ENCODE peak calls at places on chromosomes 13 and 19, in seven cellular contexts. D, L, B, O, Y, V and Z are unnamed samples. For H3K36me3, the result is how much of the 10 kb centered on the place peaks cover.

GRCh38 chr19:756232-756631 is 5.3 kb downstream of the MISP start:
- DNase-seq in B (peak), O (peak), Y (peak), V (peak), L (peak), D (peak), Z (no peak)

GRCh38 chr13:112820318-112820717 is 130.5 kb downstream of the ATP11A start:
- DNase-seq in L (no peak), D (no peak), O (no peak), Y (no peak), B (no peak), V (no peak), Z (no peak)

GRCh38 chr19:13723206-13723605 is 41.1 kb upstream of the MRI1 start:
- DNase-seq in B (peak), Y (peak), V (no peak), D (no peak), O (peak), L (no peak), Z (no peak)

GRCh38 chr19:32101206-32101605 is 244.2 kb upstream of the ZNF507 start:
- DNase-seq in B (no peak), L (no peak), O (no peak), D (no peak), Y (no peak), V (no peak), Z (no peak)

GRCh38 chr19:31678421-31678820 is 329.2 kb upstream of the TSHZ3 start:
- DNase-seq in O (no peak), D (no peak), L (peak), V (no peak), B (no peak), Y (no peak), Z (no peak)

GRCh38 chr13:94345374-94346195 is 133.9 kb downstream of the DCT start:
- DNase-seq in O (peak), L (peak), B (peak), Y (peak), V (no peak), D (no peak), Z (peak)

GRCh38 chr19:29106353-29106885 is 106.5 kb downstream of the UQCRFS1 start:
- DNase-seq in V (no peak), Y (no peak), B (no peak), L (no peak), D (no peak), O (no peak), Z (no peak)

GRCh38 chr13:24875566-24875965 is 111.6 kb downstream of the RNF17 start:
- DNase-seq in B (no peak), V (no peak), L (no peak), D (no peak), Y (no peak), O (peak), Z (no peak)

GRCh38 chr19:7635670-7636069 is 1.2 kb upstream of the STXBP2 start:
- DNase-seq in D (no peak), O (no peak), L (no peak), V (no peak), B (no peak), Y (no peak), Z (no peak)

GRCh38 chr19:8251025-8251472 is 41.9 kb downstream of the CERS4 start:
- DNase-seq in L (peak), V (no peak), O (no peak), Y (peak), B (peak), D (no peak), Z (peak)

GRCh38 chr19:19106061-19106551 is 32.2 kb downstream of the TMEM161A start:
- DNase-seq in B (no peak), L (peak), O (peak), Y (no peak), V (no peak), D (no peak), Z (peak)

GRCh38 chr19:32067686-32068085 is 277.7 kb upstream of the ZNF507 start:
- DNase-seq in L (no peak), B (no peak), D (no peak), V (no peak), O (no peak), Y (no peak), Z (no peak)

GRCh38 chr13:43054803-43055802 is 31.7 kb downstream of the DNAJC15 start:
- DNase-seq in D (peak), O (peak), V (peak), L (peak), Y (peak), B (peak), Z (peak)

GRCh38 chr13:84844473-84844872 is 954.7 kb downstream of the SLITRK6 start:
- DNase-seq in V (no peak), D (no peak), L (peak), Y (peak), B (no peak), O (peak), Z (peak)

GRCh38 chr13:80168089-80168850 is 172.7 kb downstream of the SPRY2 start:
- DNase-seq in O (peak), Y (peak), L (peak), D (no peak), B (peak), V (no peak), Z (no peak)

GRCh38 chr13:28220166-28220565 is 81.8 kb downstream of the PAN3 start:
- DNase-seq in Y (peak), L (peak), D (no peak), B (peak), O (peak), V (no peak), Z (peak)

GRCh38 chr13:77492982-77493381 is 42.5 kb upstream of the SCEL start:
- DNase-seq in L (peak), V (no peak), B (peak), O (no peak), D (peak), Y (peak), Z (peak)

GRCh38 chr19:42440357-42441046 is 2.2 kb downstream of the CXCL17 start:
- DNase-seq in D (peak), V (peak), O (peak), B (peak), Y (peak), L (peak), Z (peak)

GRCh38 chr19:49106648-49107135 is 7.5 kb upstream of the LIN7B start:
- DNase-seq in D (peak), L (peak), O (peak), V (peak), Y (peak), B (no peak), Z (peak)

GRCh38 chr13:94351292-94352000 is 128.0 kb downstream of the DCT start:
- DNase-seq in L (peak), V (no peak), D (no peak), O (peak), B (peak), Y (no peak), Z (no peak)

GRCh38 chr13:97445504-97446187 is 11.7 kb downstream of the RAP2A start:
- DNase-seq in L (no peak), D (no peak), V (no peak), Y (no peak), O (no peak), B (no peak), Z (no peak)

GRCh38 chr13:37621811-37622361 is 23.3 kb upstream of the POSTN start:
- DNase-seq in Y (no peak), B (peak), L (peak), D (no peak), V (no peak), O (peak), Z (peak)

GRCh38 chr19:11012507-11012906 is 51.7 kb downstream of the SMARCA4 start:
- DNase-seq in O (no peak), Y (no peak), D (no peak), V (no peak), B (no peak), L (no peak), Z (no peak)

GRCh38 chr19:54186351-54186750 is 3.0 kb downstream of the MBOAT7 start:
- DNase-seq in V (no peak), L (no peak), O (no peak), D (no peak), B (no peak), Y (no peak), Z (no peak)

GRCh38 chr19:42596391-42597071 is 1.8 kb upstream of the CEACAM8 start:
- DNase-seq in V (peak), D (no peak), O (no peak), Y (no peak), L (peak), B (no peak), Z (peak)

GRCh38 chr19:13839938-13840750 is 36.8 kb upstream of the NANOS3 start:
- DNase-seq in D (no peak), V (no peak), B (no peak), L (no peak), Y (peak), O (peak), Z (peak)

GRCh38 chr13:27449081-27449603 is 1.2 kb downstream of the MTIF3 start:
- DNase-seq in B (no peak), Y (peak), D (no peak), O (no peak), L (no peak), V (no peak), Z (no peak)

GRCh38 chr13:113821847-113822246 is 42.0 kb downstream of the GAS6 start:
- DNase-seq in L (no peak), O (no peak), V (no peak), B (no peak), Y (no peak), D (no peak), Z (no peak)

GRCh38 chr19:49595006-49595818 is 4.2 kb downstream of the PRR12 start:
- DNase-seq in O (no peak), B (no peak), Y (no peak), D (no peak), V (no peak), L (no peak), Z (peak)

GRCh38 chr13:99525967-99526366 is 24.7 kb downstream of the TM9SF2 start:
- DNase-seq in Y (no peak), B (no peak), V (no peak), D (no peak), O (no peak), L (no peak), Z (no peak)

GRCh38 chr13:99523838-99524237 is 22.6 kb downstream of the TM9SF2 start:
- DNase-seq in V (no peak), L (no peak), B (no peak), D (no peak), Y (no peak), O (no peak), Z (no peak)

GRCh38 chr13:99528547-99528946 is 27.3 kb downstream of the TM9SF2 start:
- DNase-seq in B (no peak), L (peak), D (no peak), Y (no peak), O (no peak), V (peak), Z (peak)

GRCh38 chr13:99527346-99527745 is 26.1 kb downstream of the TM9SF2 start:
- DNase-seq in B (no peak), O (no peak), D (no peak), V (peak), L (no peak), Y (no peak), Z (no peak)

DNA sequence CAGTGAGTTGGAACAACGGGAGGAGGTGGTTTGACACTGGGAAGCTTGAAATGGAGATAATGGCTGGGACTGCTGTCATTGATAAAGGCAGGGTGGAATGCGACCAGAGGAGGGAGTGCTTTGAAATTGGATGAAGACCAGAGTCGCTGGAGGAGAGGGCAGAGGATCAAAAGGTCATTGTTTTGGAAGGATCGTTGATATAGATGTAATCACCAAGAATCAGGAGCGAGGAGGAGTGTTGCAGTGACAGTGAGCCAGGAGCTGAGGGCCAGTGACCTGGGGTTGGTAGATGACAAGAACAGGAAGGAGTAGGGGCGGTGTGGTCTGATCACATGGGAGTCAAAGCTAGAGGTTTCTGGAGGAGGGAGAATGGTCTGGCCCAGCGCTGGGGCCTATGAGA is 25.3 kb downstream of the TM9SF2 start:
- DNase-seq in O (no peak), V (no peak), D (no peak), L (no peak), Y (no peak), B (no peak), Z (no peak)
- H3K36me3 ChIP-seq in O (half or more), V (half or more), D (under half), L (under half), Y (under half), B (under half), Z (under half)

GRCh38 chr13:20192470-20193141 is at the start of gene GJB2:
- DNase-seq in D (peak), L (no peak), Y (peak), B (no peak), V (peak), O (no peak), Z (peak)
- H2AFZ ChIP-seq in D (peak), L (no peak), Y (peak), B (peak), V (no peak), O (no peak), Z (peak)

DNA sequence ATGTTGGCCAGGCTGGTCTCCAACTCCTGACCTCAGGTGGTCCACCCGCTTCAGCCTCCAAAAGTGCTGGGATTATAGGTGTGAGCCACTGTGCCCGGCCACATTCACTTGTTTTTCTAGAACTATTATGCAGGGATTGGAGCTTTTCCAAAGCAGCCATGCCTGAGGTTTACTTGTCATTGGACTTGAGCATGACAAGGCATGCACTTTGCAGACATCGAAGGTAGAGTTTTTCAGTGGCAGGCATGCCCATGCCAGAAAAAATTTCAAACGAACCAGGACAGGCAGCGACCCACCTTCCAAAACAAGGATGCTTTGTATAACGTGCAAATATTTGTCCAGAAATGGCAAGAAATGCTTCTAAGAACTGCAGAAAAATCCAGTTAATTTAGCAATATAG is 17.7 kb downstream of the PNMA8A start:
- DNase-seq in O (no peak), D (no peak), L (no peak), Y (peak), V (no peak), B (no peak), Z (no peak)
- H3K27ac ChIP-seq in O (no peak), D (no peak), L (no peak), Y (peak), V (no peak), B (no peak), Z (no peak)

GRCh38 chr19:35332817-35333216 is 3.8 kb downstream of the CD22 start:
- DNase-seq in Y (no peak), V (no peak), B (no peak), L (no peak), D (no peak), O (no peak), Z (no peak)
- H3K36me3 ChIP-seq in Y (under half), V (under half), B (under half), L (under half), D (under half), O (under half), Z (under half)

GRCh38 chr19:6233827-6234511 is 45.8 kb downstream of the MLLT1 start:
- DNase-seq in V (no peak), L (no peak), Y (no peak), B (no peak), D (no peak), O (no peak), Z (no peak)
- H2AFZ ChIP-seq in V (no peak), L (no peak), Y (no peak), B (no peak), D (no peak), O (no peak), Z (no peak)

GRCh38 chr19:16033136-16033530 is 43.2 kb upstream of the TPM4 start:
- DNase-seq in V (no peak), B (no peak), D (no peak), L (no peak), O (no peak), Y (no peak), Z (no peak)

GRCh38 chr19:16033721-16034120 is 42.6 kb upstream of the TPM4 start:
- DNase-seq in D (no peak), O (no peak), L (no peak), B (no peak), Y (no peak), V (no peak), Z (no peak)

GRCh38 chr19:16034958-16035560 is 41.2 kb upstream of the TPM4 start:
- DNase-seq in V (no peak), L (no peak), D (no peak), B (no peak), O (no peak), Y (no peak), Z (no peak)

GRCh38 chr19:16032509-16033135 is 43.7 kb upstream of the TPM4 start:
- DNase-seq in L (no peak), B (no peak), O (no peak), Y (no peak), V (no peak), D (no peak), Z (no peak)

DNA sequence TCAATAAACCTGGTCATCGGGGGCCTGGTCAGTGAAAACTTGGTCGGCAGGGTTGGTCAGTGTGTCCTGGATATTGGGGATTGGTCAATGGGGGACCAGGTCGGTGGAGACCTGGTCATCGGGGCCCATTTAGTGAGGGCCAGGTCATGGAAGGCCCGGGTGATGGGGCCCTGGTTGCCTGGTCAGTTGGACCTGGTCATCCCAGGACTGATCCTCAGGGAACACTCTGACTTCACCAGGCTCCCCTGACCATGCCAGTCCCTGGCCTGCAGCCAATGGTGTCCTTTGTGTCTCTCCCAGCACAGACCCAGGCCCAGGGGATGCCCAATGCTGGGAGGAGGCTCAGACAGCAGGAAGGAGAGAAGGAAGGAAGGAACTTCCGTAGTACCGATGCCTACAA is 42.1 kb upstream of the TPM4 start:
- DNase-seq in O (no peak), L (no peak), B (no peak), Y (no peak), V (no peak), D (no peak), Z (no peak)
- H3K27ac ChIP-seq in O (no peak), L (no peak), B (no peak), Y (no peak), V (no peak), D (no peak), Z (no peak)

GRCh38 chr13:74641586-74641985 is 507.4 kb upstream of the KLF12 start:
- DNase-seq in O (no peak), L (peak), B (peak), V (no peak), Y (peak), D (no peak), Z (no peak)
- H3K36me3 ChIP-seq in O (under half), L (under half), B (under half), V (under half), Y (under half), D (under half), Z (under half)